ENCODE peak calls at places on chromosomes 4 and X, in six cellular contexts. M is stimulated activated CD8-positive, alpha-beta memory T cell treated with anti-CD3 and anti-CD28 coated beads, Interleukin-4, amount 100 ng/mL, for 1 hour; A is HEK293T; S is MCF 10A; K is iris pigment epithelial cell; Y is fibroblast of the conjunctiva. R is an unnamed sample.
A peak's percentile ranks its signal among the peaks of the same experiment; 100 is the strongest.

GRCh38 chr4:104589264-104589868 is 94.7 kb upstream of the CXXC4 start:
- DNase-seq in M (no peak), A (no peak), S (no peak), K (peak; percentile 29), Y (no peak), R (no peak)

GRCh38 chrX:17692709-17693346 is 44.5 kb upstream of the SCML1 start:
- DNase-seq in M (no peak), A (peak; percentile 60), S (peak; percentile 37), K (peak; percentile 29), Y (peak; percentile 51), R (no peak)

GRCh38 chrX:68989865-68990606 is 161.2 kb downstream of the EFNB1 start:
- DNase-seq in M (no peak), A (peak; percentile 72), S (no peak), K (peak; percentile 36), Y (peak; percentile 59), R (peak; percentile 49)

GRCh38 chr4:1775731-1776500 is 17.2 kb upstream of the FGFR3 start:
- DNase-seq in M (no peak), A (no peak), S (peak; percentile 37), K (no peak), Y (no peak), R (no peak)

GRCh38 chrX:153651540-153652079 is 4.6 kb downstream of the DUSP9 start:
- DNase-seq in M (no peak), A (peak; percentile 61), S (peak; percentile 14), K (no peak), Y (no peak), R (peak; percentile 31)

GRCh38 chrX:69807400-69807799 is 191.5 kb downstream of the EDA start:
- DNase-seq in M (no peak), A (no peak), S (no peak), K (no peak), Y (no peak), R (no peak)

GRCh38 chr4:100510551-100510950 is 7.3 kb downstream of the EMCN start:
- DNase-seq in M (no peak), A (no peak), S (no peak), K (no peak), Y (no peak), R (no peak)

GRCh38 chr4:169418846-169419245 is 148.1 kb upstream of the SH3RF1 start:
- DNase-seq in M (no peak), A (no peak), S (no peak), K (no peak), Y (no peak), R (no peak)

GRCh38 chrX:99939883-99940232 is 470.2 kb downstream of the PCDH19 start:
- DNase-seq in M (no peak), A (no peak), S (no peak), K (no peak), Y (no peak), R (no peak)

GRCh38 chrX:55754861-55755294 is 37.3 kb downstream of the RRAGB start:
- DNase-seq in M (no peak), A (no peak), S (no peak), K (no peak), Y (no peak), R (no peak)

GRCh38 chr4:153538408-153539057 is 72.4 kb downstream of the TMEM131L start:
- DNase-seq in M (no peak), A (no peak), S (no peak), K (no peak), Y (no peak), R (no peak)

GRCh38 chr4:176309772-176310171 is 10.0 kb upstream of the SPCS3 start:
- DNase-seq in M (no peak), A (no peak), S (no peak), K (peak; percentile 8), Y (no peak), R (no peak)

GRCh38 chrX:41542151-41542935 is 95.2 kb downstream of the NYX start:
- DNase-seq in M (no peak), A (no peak), S (no peak), K (peak; percentile 71), Y (no peak), R (no peak)

GRCh38 chr4:1675136-1675801 is 8.8 kb downstream of the FAM53A start:
- DNase-seq in M (no peak), A (no peak), S (no peak), K (no peak), Y (no peak), R (no peak)

GRCh38 chrX:1601768-1602085 is 10.3 kb downstream of the AKAP17A start:
- DNase-seq in M (no peak), A (no peak), S (no peak), K (no peak), Y (no peak), R (no peak)

GRCh38 chrX:136273986-136274385 is 22.8 kb upstream of the MAP7D3 start:
- DNase-seq in M (no peak), A (no peak), S (no peak), K (no peak), Y (no peak), R (no peak)

GRCh38 chr4:88860594-88860993 is 163.0 kb upstream of the NAP1L5 start:
- DNase-seq in M (no peak), A (no peak), S (no peak), K (no peak), Y (no peak), R (no peak)

GRCh38 chr4:155944516-155944915 is 9.2 kb downstream of the CTSO start:
- DNase-seq in M (no peak), A (no peak), S (no peak), K (no peak), Y (no peak), R (no peak)

GRCh38 chr4:128810331-128810870 is 901 bp downstream of the JADE1 start:
- DNase-seq in M (no peak), A (peak; percentile 23), S (peak; percentile 47), K (peak; percentile 65), Y (no peak), R (peak; percentile 30)

GRCh38 chr4:113921089-113921842 is 58.2 kb downstream of the ARSJ start:
- DNase-seq in M (no peak), A (no peak), S (no peak), K (peak; percentile 49), Y (no peak), R (no peak)

GRCh38 chr4:83108101-83108861 is 6.2 kb downstream of the PLAC8 start:
- DNase-seq in M (no peak), A (no peak), S (no peak), K (no peak), Y (no peak), R (no peak)

GRCh38 chr4:147644471-147644870 is 27.3 kb downstream of the TMEM184C start:
- DNase-seq in M (no peak), A (no peak), S (no peak), K (no peak), Y (no peak), R (no peak)

GRCh38 chrX:26653050-26653449 is 437.1 kb downstream of the MAGEB5 start:
- DNase-seq in M (no peak), A (no peak), S (peak; percentile 1), K (no peak), Y (no peak), R (no peak)

R was measured in heart left ventricle.